ENCODE peak calls at places on chromosomes 11 and 22, in seven cellular contexts. U is DND-41, O is tibial nerve, C is endothelial cell, R is B cell, K is progenitor cell of endocrine pancreas, M is AG09309. G is an unnamed sample.

GRCh38 chr11:13008625-13009475 is at the start of gene RASSF10:
- DNase-seq in O (no peak), K (peak), U (no peak), C (peak), R (peak), M (no peak), G (peak)

GRCh38 chr11:131572423-131572822 is 202.0 kb downstream of the NTM start:
- DNase-seq in U (no peak), K (no peak), M (no peak), O (no peak), R (no peak), C (no peak), G (no peak)

GRCh38 chr11:7910389-7910788 is 20.7 kb downstream of the OR10A6 start:
- DNase-seq in U (no peak), K (no peak), M (no peak), C (no peak), R (no peak), O (no peak), G (no peak)

GRCh38 chr22:45903355-45904149 is 73.4 kb downstream of the WNT7B start:
- DNase-seq in M (peak), C (no peak), U (no peak), O (no peak), K (no peak), R (no peak), G (peak)

GRCh38 chr11:126114486-126115252 is 52.0 kb upstream of the CDON start:
- DNase-seq in O (no peak), R (no peak), M (no peak), U (no peak), C (no peak), K (no peak), G (no peak)

GRCh38 chr22:18095101-18095805 is 15.4 kb upstream of the TUBA8 start:
- DNase-seq in U (no peak), C (no peak), O (no peak), K (no peak), M (no peak), R (no peak), G (peak)

GRCh38 chr11:94127632-94128031 is 1.0 kb upstream of the PANX1 start:
- DNase-seq in O (no peak), U (no peak), C (no peak), R (no peak), K (no peak), M (no peak), G (no peak)

GRCh38 chr11:57072640-57073039 is 83.9 kb downstream of the OR5AK2 start:
- DNase-seq in R (no peak), U (no peak), C (no peak), M (peak), K (no peak), O (no peak), G (no peak)

GRCh38 chr11:46895821-46896220 is 22.5 kb downstream of the LRP4 start:
- DNase-seq in O (no peak), U (no peak), R (no peak), M (no peak), C (no peak), K (no peak), G (no peak)

GRCh38 chr11:72578051-72578450 is 96.2 kb downstream of the PDE2A start:
- DNase-seq in K (no peak), R (no peak), U (no peak), O (no peak), M (no peak), C (no peak), G (no peak)

GRCh38 chr22:46674367-46674781 is 54.2 kb downstream of the GRAMD4 start:
- DNase-seq in K (no peak), R (peak), C (no peak), U (no peak), O (no peak), M (no peak), G (peak)

GRCh38 chr11:65553301-65554001 is 4.7 kb downstream of the LTBP3 start:
- DNase-seq in U (peak), O (no peak), M (no peak), C (no peak), K (no peak), R (peak), G (peak)

GRCh38 chr11:78227906-78228305 is 39.2 kb downstream of the USP35 start:
- DNase-seq in O (no peak), U (no peak), K (no peak), M (no peak), R (peak), C (no peak), G (no peak)

GRCh38 chr11:13837286-13837685 is 125.2 kb upstream of the SPON1 start:
- DNase-seq in C (no peak), K (no peak), M (no peak), R (no peak), U (no peak), O (no peak), G (no peak)

GRCh38 chr11:19199766-19200165 is 2.0 kb downstream of the CSRP3 start:
- DNase-seq in M (no peak), C (no peak), O (no peak), U (no peak), K (no peak), R (no peak), G (no peak)

GRCh38 chr11:18727499-18728236 is 1.7 kb upstream of the IGSF22 start:
- DNase-seq in O (no peak), R (peak), C (peak), U (peak), M (no peak), K (peak), G (peak)

GRCh38 chr22:19876314-19876940 is 21.8 kb upstream of the GNB1L start:
- DNase-seq in O (peak), K (no peak), R (peak), U (no peak), C (no peak), M (no peak), G (peak)
- TF ChIP-seq CTCF in O (no peak), K (no peak), R (no peak), U (no peak), C (no peak), M (no peak), G (no peak)

DNA sequence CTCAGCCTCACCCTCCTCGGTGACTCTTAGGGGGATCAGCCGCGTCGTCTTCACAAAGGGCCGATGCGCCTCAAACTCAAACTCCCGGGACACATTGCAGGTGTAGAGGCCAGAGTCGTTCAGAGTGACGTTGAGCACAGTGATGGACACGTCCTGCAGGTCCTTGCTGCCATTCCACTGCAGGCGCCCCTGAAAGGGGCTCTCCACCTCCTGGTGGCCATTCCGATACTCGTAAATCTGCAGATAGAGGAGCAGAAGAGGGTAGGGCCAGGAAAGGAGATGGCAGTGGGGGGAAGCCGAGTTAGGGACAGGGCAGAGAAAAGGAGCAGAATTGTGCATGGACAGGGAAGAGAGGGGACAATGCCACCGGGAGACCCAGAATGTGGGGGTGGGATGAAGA is 12.0 kb downstream of the SCN3B start:
- DNase-seq in R (no peak), K (no peak), C (no peak), U (no peak), O (no peak), M (no peak), G (no peak)
- TF ChIP-seq CTCF in R (no peak), K (peak), C (no peak), U (no peak), O (no peak), M (no peak), G (no peak)

GRCh38 chr11:118682372-118682771 is 2.9 kb upstream of the TREH start:
- DNase-seq in R (no peak), M (no peak), O (no peak), C (no peak), K (no peak), U (no peak), G (no peak)
- TF ChIP-seq CTCF in R (no peak), M (no peak), O (no peak), C (no peak), K (no peak), U (no peak), G (no peak)

DNA sequence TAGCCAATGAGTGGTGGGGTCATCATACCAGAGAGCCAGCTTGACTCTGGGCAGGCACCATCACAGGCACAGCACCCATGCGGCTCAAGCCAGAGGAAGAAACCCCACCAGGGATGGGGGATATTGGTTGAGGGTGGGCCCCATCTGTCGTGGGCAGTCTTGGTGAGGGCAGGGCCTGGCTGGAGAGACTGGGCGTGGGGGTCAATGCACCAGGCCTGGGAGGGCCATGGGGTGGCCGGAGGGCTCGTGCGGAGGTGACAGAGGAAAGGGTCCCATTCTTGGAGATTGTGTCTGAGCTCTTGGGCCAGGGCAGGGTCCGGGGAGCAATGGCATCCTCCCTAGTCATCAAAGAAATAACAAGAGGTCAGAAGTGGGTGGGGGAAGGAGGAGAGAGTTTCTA is 1.6 kb upstream of the VSIG2 start:
- DNase-seq in R (no peak), K (no peak), M (no peak), O (no peak), C (no peak), U (no peak), G (no peak)
- TF ChIP-seq CTCF in R (no peak), K (no peak), M (no peak), O (no peak), C (no peak), U (no peak), G (no peak)

GRCh38 chr11:32586576-32587190 is 3.1 kb downstream of the EIF3M start:
- DNase-seq in C (no peak), K (no peak), R (no peak), O (no peak), M (no peak), U (no peak), G (peak)
- TF ChIP-seq CTCF in C (peak), K (peak), R (no peak), O (no peak), M (peak), U (peak), G (peak)

GRCh38 chr11:123603666-123604065 is 50.8 kb downstream of the SCN3B start:
- DNase-seq in U (no peak), C (no peak), R (no peak), M (no peak), K (no peak), O (no peak), G (no peak)

GRCh38 chr11:123597859-123598258 is 56.6 kb downstream of the SCN3B start:
- DNase-seq in C (no peak), M (no peak), O (no peak), K (no peak), U (no peak), R (no peak), G (no peak)

GRCh38 chr11:123601136-123601535 is 53.3 kb downstream of the SCN3B start:
- DNase-seq in C (no peak), K (no peak), O (no peak), M (peak), U (no peak), R (no peak), G (no peak)

GRCh38 chr11:123601737-123602136 is 52.7 kb downstream of the SCN3B start:
- DNase-seq in R (no peak), U (no peak), C (no peak), K (no peak), M (no peak), O (no peak), G (no peak)
- TF ChIP-seq CTCF in R (no peak), U (no peak), C (no peak), K (no peak), M (no peak), O (no peak), G (no peak)

GRCh38 chr22:39152024-39152510 is 413 bp downstream of the CBX7 start:
- DNase-seq in U (no peak), C (no peak), M (no peak), O (peak), K (no peak), R (no peak), G (no peak)

GRCh38 chr22:39148727-39149535 is 3.5 kb downstream of the CBX7 start:
- DNase-seq in K (no peak), M (no peak), C (no peak), U (peak), O (peak), R (peak), G (peak)

GRCh38 chr22:39151329-39151975 is 1.0 kb downstream of the CBX7 start:
- DNase-seq in O (peak), M (no peak), K (no peak), U (no peak), R (no peak), C (no peak), G (no peak)

GRCh38 chr22:39150848-39151215 is 1.6 kb downstream of the CBX7 start:
- DNase-seq in R (no peak), O (peak), K (no peak), M (no peak), U (no peak), C (no peak), G (no peak)

GRCh38 chr22:39149915-39150847 is 2.3 kb downstream of the CBX7 start:
- DNase-seq in C (no peak), O (peak), M (no peak), R (no peak), U (no peak), K (no peak), G (no peak)
- TF ChIP-seq CTCF in C (no peak), O (no peak), M (no peak), R (no peak), U (no peak), K (no peak), G (no peak)

DNA sequence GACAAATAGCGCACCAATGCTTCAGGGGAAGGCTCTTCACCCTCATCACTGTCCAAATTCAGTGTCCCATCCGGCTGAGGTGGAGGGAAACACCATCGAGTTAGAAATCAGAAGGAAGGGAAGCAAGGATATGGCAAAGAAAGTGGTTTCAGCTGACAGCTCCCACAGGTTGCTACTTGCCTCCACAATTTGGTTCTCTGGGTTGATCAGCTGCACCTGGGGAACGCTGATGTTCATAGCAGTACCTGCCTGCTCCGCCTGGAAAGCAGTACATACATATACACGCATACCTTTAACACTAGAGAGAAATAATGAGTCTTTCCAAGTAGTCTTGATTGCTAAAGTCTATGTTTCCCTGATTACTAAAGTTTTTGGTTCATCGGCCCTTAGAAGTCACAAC is 37.8 kb upstream of the APOA1 start:
- DNase-seq in O (no peak), M (no peak), R (no peak), U (no peak), C (no peak), K (no peak), G (no peak)
- TF ChIP-seq CTCF in O (no peak), M (no peak), R (no peak), U (no peak), C (no peak), K (no peak), G (no peak)